ENCODE peak calls at places on chromosome 15, in five cellular contexts. One of them, this sample, is unnamed.

GRCh38 chr15:42104095-42104891 is 9.9 kb upstream of the PLA2G4D start:
- DNase-seq in H7: no peak
- DNase-seq in putamen: no peak
- DNase-seq in mucosa of descending colon: no peak
- DNase-seq in brain microvascular endothelial cell: no peak
- DNase-seq in this sample: no peak

GRCh38 chr15:45429974-45430792 is 51.8 kb upstream of the GATM start:
- DNase-seq in brain microvascular endothelial cell: peak
- DNase-seq in H7: peak
- DNase-seq in putamen: no peak
- DNase-seq in mucosa of descending colon: peak
- DNase-seq in this sample: peak

GRCh38 chr15:84982301-84982920 is 755 bp downstream of the PDE8A start:
- DNase-seq in putamen: peak
- DNase-seq in brain microvascular endothelial cell: no peak
- DNase-seq in H7: no peak
- DNase-seq in mucosa of descending colon: peak
- DNase-seq in this sample: no peak

GRCh38 chr15:76185716-76186115 is 125.6 kb downstream of the ETFA start:
- DNase-seq in brain microvascular endothelial cell: peak
- DNase-seq in mucosa of descending colon: peak
- DNase-seq in H7: peak
- DNase-seq in putamen: no peak
- DNase-seq in this sample: peak

GRCh38 chr15:28998511-28998910 is 112.7 kb downstream of the APBA2 start:
- DNase-seq in mucosa of descending colon: no peak
- DNase-seq in putamen: no peak
- DNase-seq in H7: no peak
- DNase-seq in brain microvascular endothelial cell: no peak
- DNase-seq in this sample: no peak

GRCh38 chr15:99109555-99110021 is 4.7 kb downstream of the SYNM start:
- DNase-seq in putamen: no peak
- DNase-seq in brain microvascular endothelial cell: no peak
- DNase-seq in mucosa of descending colon: no peak
- DNase-seq in H7: no peak
- DNase-seq in this sample: no peak

GRCh38 chr15:61318276-61318675 is 89.2 kb upstream of the RORA start:
- DNase-seq in H7: no peak
- DNase-seq in mucosa of descending colon: no peak
- DNase-seq in putamen: no peak
- DNase-seq in brain microvascular endothelial cell: no peak
- DNase-seq in this sample: no peak

GRCh38 chr15:26970712-26971210 is at the start of gene GABRG3:
- DNase-seq in brain microvascular endothelial cell: no peak
- DNase-seq in H7: peak
- DNase-seq in putamen: no peak
- DNase-seq in mucosa of descending colon: no peak
- DNase-seq in this sample: no peak

GRCh38 chr15:57477736-57478522 is 101.6 kb downstream of the CGNL1 start:
- DNase-seq in H7: peak
- DNase-seq in putamen: no peak
- DNase-seq in mucosa of descending colon: no peak
- DNase-seq in brain microvascular endothelial cell: no peak
- DNase-seq in this sample: no peak

GRCh38 chr15:57595011-57595866 is 3.5 kb downstream of the MYZAP start:
- DNase-seq in H7: no peak
- DNase-seq in brain microvascular endothelial cell: no peak
- DNase-seq in putamen: no peak
- DNase-seq in mucosa of descending colon: peak
- DNase-seq in this sample: no peak

GRCh38 chr15:62821384-62822131 is 221.0 kb upstream of the TPM1 start:
- DNase-seq in mucosa of descending colon: peak
- DNase-seq in putamen: no peak
- DNase-seq in brain microvascular endothelial cell: no peak
- DNase-seq in H7: no peak
- DNase-seq in this sample: no peak

GRCh38 chr15:35595656-35596055 is 49.7 kb upstream of the DPH6 start:
- DNase-seq in putamen: no peak
- DNase-seq in H7: no peak
- DNase-seq in brain microvascular endothelial cell: no peak
- DNase-seq in mucosa of descending colon: no peak
- DNase-seq in this sample: no peak

GRCh38 chr15:62618432-62618831 is 424.1 kb upstream of the TPM1 start:
- DNase-seq in brain microvascular endothelial cell: peak
- DNase-seq in mucosa of descending colon: no peak
- DNase-seq in putamen: no peak
- DNase-seq in H7: no peak
- DNase-seq in this sample: no peak

GRCh38 chr15:90451215-90451850 is 63.3 kb downstream of the IQGAP1 start:
- DNase-seq in mucosa of descending colon: no peak
- DNase-seq in putamen: no peak
- DNase-seq in brain microvascular endothelial cell: peak
- DNase-seq in H7: no peak
- DNase-seq in this sample: no peak

GRCh38 chr15:79172032-79172481 is 81.5 kb upstream of the RASGRF1 start:
- DNase-seq in mucosa of descending colon: no peak
- DNase-seq in H7: peak
- DNase-seq in brain microvascular endothelial cell: no peak
- DNase-seq in putamen: no peak
- DNase-seq in this sample: no peak

GRCh38 chr15:90037961-90038633 is 37.0 kb downstream of the ZNF710 start:
- DNase-seq in brain microvascular endothelial cell: peak
- DNase-seq in mucosa of descending colon: no peak
- DNase-seq in putamen: no peak
- DNase-seq in H7: no peak
- DNase-seq in this sample: peak